ENCODE peak calls at places on chromosomes 3 and 15, in four cellular contexts. T, C, B and E are unnamed samples.
A peak's percentile ranks its signal among the peaks of the same experiment; 100 is the strongest.

GRCh38 chr3:66353530-66353929 is 132.7 kb downstream of the SLC25A26 start:
- DNase-seq in B (peak; percentile 38), C (no peak), T (no peak), E (peak; percentile 52)

GRCh38 chr3:129004639-129005295 is 3.7 kb downstream of the EFCC1 start:
- DNase-seq in B (no peak), C (peak; percentile 53), T (peak; percentile 40), E (no peak)

GRCh38 chr3:77078279-77078678 is 38.4 kb downstream of the ROBO2 start:
- DNase-seq in B (no peak), C (no peak), T (no peak), E (no peak)

GRCh38 chr3:174100744-174101143 is 703.2 kb downstream of the NLGN1 start:
- DNase-seq in T (no peak), B (no peak), C (no peak), E (no peak)

GRCh38 chr3:50154840-50155490 is at the start of gene SEMA3F:
- DNase-seq in B (no peak), T (peak; percentile 69), C (peak; percentile 84), E (no peak)

GRCh38 chr3:107598926-107599754 is 76.4 kb downstream of the BBX start:
- DNase-seq in C (peak; percentile 56), B (no peak), T (peak; percentile 68), E (peak; percentile 61)

GRCh38 chr15:100596792-100597191 is 5.2 kb downstream of the LINS1 start:
- DNase-seq in C (no peak), T (no peak), B (no peak), E (no peak)

GRCh38 chr15:65414841-65415621 is 7.7 kb downstream of the IGDCC4 start:
- DNase-seq in B (no peak), C (peak; percentile 79), T (no peak), E (peak; percentile 62)

GRCh38 chr3:110773413-110773954 is 298.1 kb upstream of the NECTIN3 start:
- DNase-seq in T (no peak), B (peak; percentile 92), C (no peak), E (peak; percentile 68)

GRCh38 chr3:191330309-191330712 is at the start of gene UTS2B:
- DNase-seq in B (peak; percentile 61), T (peak; percentile 24), C (no peak), E (peak; percentile 47)

GRCh38 chr3:52147804-52148203 is 6.4 kb downstream of the POC1A start:
- DNase-seq in B (peak; percentile 36), T (no peak), C (peak; percentile 22), E (no peak)

GRCh38 chr3:39208463-39209055 is 16.2 kb upstream of the XIRP1 start:
- DNase-seq in C (peak; percentile 72), T (peak; percentile 74), B (peak; percentile 15), E (peak; percentile 35)

GRCh38 chr3:183518446-183519185 is 36.9 kb downstream of the KLHL6 start:
- DNase-seq in T (peak; percentile 46), C (no peak), B (no peak), E (no peak)

GRCh38 chr3:2628117-2628516 is 482.1 kb downstream of the IL5RA start:
- DNase-seq in C (no peak), B (no peak), T (no peak), E (no peak)

GRCh38 chr15:92903588-92903955 is 3.4 kb downstream of the CHD2 start:
- DNase-seq in B (no peak), T (no peak), C (no peak), E (no peak)

DNA sequence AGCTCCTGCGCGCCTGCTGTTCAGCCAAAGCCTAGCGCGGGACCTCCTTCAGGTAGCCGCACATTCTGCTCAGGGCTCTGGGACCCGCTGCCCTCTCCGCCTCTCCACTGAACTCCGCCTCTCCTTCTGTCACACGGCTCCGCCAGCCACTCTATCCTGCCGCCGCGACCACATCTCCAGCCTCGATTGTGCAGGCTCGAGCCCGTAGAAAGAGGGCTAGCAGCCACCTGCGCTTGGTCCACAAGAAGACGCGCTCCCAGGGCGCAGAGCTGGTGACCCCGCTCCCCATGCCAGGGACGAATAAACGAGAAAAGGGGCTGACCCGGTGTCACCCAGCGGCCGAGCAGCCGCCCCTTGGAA is 1.1 kb upstream of the VIPR1 start:
- DNase-seq in B (no peak), T (no peak), C (no peak), E (no peak)
- H3K4me3 ChIP-seq in B (no peak overlapping the region), T (no peak overlapping the region), C (peak overlapping the region; percentile 61), E (no peak overlapping the region)

GRCh38 chr3:12416731-12417130 is 67.5 kb upstream of the TSEN2 start:
- DNase-seq in B (no peak), T (no peak), C (no peak), E (no peak)

GRCh38 chr3:12415014-12415653 is 69.1 kb upstream of the TSEN2 start:
- DNase-seq in C (no peak), T (no peak), B (no peak), E (no peak)

GRCh38 chr3:12409625-12410596 is 74.4 kb upstream of the TSEN2 start:
- DNase-seq in T (no peak), C (no peak), B (no peak), E (no peak)

GRCh38 chr3:12408984-12409383 is 75.3 kb upstream of the TSEN2 start:
- DNase-seq in B (no peak), C (no peak), T (no peak), E (no peak)

GRCh38 chr3:12413721-12414255 is 70.5 kb upstream of the TSEN2 start:
- DNase-seq in C (no peak), T (no peak), B (no peak), E (no peak)
- H3K27ac ChIP-seq in C (no peak overlapping the region), T (no peak overlapping the region), B (no peak overlapping the region), E (no peak overlapping the region)

GRCh38 chr15:58066042-58066867 is 744 bp upstream of the ALDH1A2 start:
- DNase-seq in B (no peak), C (peak; percentile 82), T (peak; percentile 9), E (peak; percentile 27)
- H3K4me3 ChIP-seq in B (peak overlapping the region; percentile 42), C (peak overlapping the region; percentile 64), T (no peak overlapping the region), E (peak overlapping the region; percentile 23)

DNA sequence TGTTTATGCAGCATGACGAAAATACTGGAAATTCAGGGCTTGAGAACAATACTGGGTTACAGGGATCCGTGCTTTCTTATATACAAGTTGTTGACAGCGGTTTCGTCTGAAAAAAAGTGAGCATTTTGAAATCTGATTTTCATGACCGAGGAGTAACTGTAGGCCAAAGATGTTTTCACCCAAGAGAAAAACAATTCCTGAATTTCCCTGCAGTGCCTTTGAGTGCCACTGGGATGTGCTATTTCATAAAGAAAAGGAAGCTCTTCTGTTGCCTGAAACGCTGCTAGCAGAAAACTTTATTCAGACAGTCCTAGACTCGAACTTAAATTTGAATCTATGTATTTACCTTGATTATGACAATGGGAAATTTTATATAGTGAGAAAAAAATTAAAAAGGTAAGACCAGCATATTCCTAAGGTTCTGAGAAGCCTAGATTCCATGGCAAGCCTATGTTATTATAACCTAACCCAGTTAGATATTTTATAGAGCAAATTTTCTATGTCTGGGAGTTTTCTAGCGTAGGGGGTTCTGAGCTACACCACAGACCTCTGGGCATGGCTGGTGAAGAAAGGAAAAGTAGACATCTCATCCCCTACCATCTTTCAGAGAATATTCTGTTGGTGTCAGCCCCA is 30.2 kb downstream of the KCNAB1 start:
- DNase-seq in T (peak; percentile 52), C (no peak), B (peak; percentile 23), E (peak; percentile 68)
- H3K27ac ChIP-seq in T (no peak overlapping the region), C (peak overlapping the region; percentile 24), B (no peak overlapping the region), E (no peak overlapping the region)

GRCh38 chr3:68854170-68854569 is 78.2 kb downstream of the TAFA4 start:
- DNase-seq in C (no peak), B (no peak), T (no peak), E (no peak)
- H3K4me3 ChIP-seq in C (no peak overlapping the region), B (no peak overlapping the region), T (no peak overlapping the region), E (no peak overlapping the region)

GRCh38 chr15:40325700-40326099 is 2.2 kb downstream of the INAFM2 start:
- DNase-seq in T (no peak), C (no peak), B (no peak), E (no peak)
- H3K27ac ChIP-seq in T (no peak overlapping the region), C (peak overlapping the region; percentile 86), B (no peak overlapping the region), E (no peak overlapping the region)

GRCh38 chr15:73367624-73368300 is 996 bp downstream of the HCN4 start:
- DNase-seq in C (no peak), B (no peak), T (no peak), E (no peak)

GRCh38 chr15:73370151-73370550 is 1.4 kb upstream of the HCN4 start:
- DNase-seq in C (no peak), T (no peak), B (no peak), E (no peak)

GRCh38 chr15:73368301-73369072 is at the start of gene HCN4:
- DNase-seq in B (no peak), T (no peak), C (no peak), E (no peak)

GRCh38 chr15:73366766-73367623 is 1.8 kb downstream of the HCN4 start:
- DNase-seq in C (no peak), B (no peak), T (no peak), E (no peak)

GRCh38 chr15:73369073-73369694 is 426 bp upstream of the HCN4 start:
- DNase-seq in B (no peak), T (no peak), C (no peak), E (no peak)
- H3K4me3 ChIP-seq in B (no peak overlapping the region), T (no peak overlapping the region), C (peak overlapping the region; percentile 59), E (no peak overlapping the region)

GRCh38 chr15:70100495-70101331 is 3.0 kb upstream of the TLE3 start:
- DNase-seq in C (peak; percentile 75), B (no peak), T (peak; percentile 68), E (peak; percentile 69)

GRCh38 chr15:70099966-70100494 is 2.3 kb upstream of the TLE3 start:
- DNase-seq in T (peak; percentile 36), C (no peak), B (no peak), E (no peak)

GRCh38 chr15:70098170-70098460 is 398 bp upstream of the TLE3 start:
- DNase-seq in C (no peak), B (no peak), T (no peak), E (no peak)

GRCh38 chr15:70098461-70099166 is 897 bp upstream of the TLE3 start:
- DNase-seq in B (no peak), C (peak; percentile 78), T (peak; percentile 42), E (peak; percentile 79)

DNA sequence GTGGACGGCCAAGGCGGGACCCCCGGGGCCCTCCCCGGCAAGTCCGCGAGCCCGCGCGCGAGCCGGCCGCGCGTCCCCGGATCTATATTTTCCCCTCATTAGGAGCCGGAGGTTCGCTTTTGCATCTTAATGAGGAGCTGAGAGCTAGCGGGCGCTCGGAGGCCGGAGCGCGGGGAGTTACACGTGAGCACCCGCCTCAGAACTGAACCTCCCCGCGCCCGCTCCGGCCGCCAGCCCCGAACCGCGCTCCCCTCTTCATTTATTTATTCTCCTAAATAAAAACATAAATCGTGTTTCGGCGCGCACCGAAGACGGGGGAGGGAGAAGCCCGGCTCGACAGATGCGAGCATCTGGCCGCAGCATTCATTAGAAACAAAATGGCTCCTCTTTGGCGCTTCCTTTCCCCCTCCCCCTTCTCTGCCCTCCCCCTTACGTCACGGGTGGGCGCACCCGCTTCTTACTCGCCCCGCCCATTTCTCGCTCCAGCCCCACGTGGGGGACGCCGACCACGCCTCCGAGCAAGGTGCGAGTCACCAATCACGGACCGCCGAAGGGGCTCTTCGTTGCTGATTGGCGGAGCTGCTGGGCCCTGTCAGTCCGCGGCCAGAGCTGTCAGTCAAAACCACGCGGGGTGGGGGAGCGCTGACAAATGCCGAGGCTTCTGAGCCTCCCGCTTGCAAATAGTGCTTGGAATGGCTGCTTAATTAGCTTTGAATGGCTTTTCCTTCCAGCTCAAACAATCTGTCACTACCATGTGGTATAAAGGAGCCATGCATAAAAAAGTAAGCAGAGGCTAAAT is 1.6 kb upstream of the TLE3 start:
- DNase-seq in C (peak; percentile 100), B (peak; percentile 99), T (peak; percentile 100), E (peak; percentile 100)
- H3K27ac ChIP-seq in C (peak overlapping the region; percentile 97), B (peak overlapping the region; percentile 65), T (peak overlapping the region; percentile 44), E (peak overlapping the region; percentile 88)